ENCODE peak calls at places on chromosomes 11 and 22, in nine cellular contexts. Y is tibial artery, E is AG04450, B is astrocyte of the spinal cord, D is endothelial cell, U is CD14-positive monocyte, N is GM12865, P is adrenal gland, J is lower leg skin. T is an unnamed sample.

GRCh38 chr11:44531116-44531504 is 34.4 kb upstream of the CD82 start:
- DNase-seq in Y (no peak), E (no peak), B (no peak), D (no peak), U (no peak), N (no peak), P (no peak), J (no peak), T (no peak)

GRCh38 chr22:50192056-50192824 is 6.5 kb downstream of the TRABD start:
- DNase-seq in Y (no peak), E (no peak), B (no peak), D (no peak), U (peak; percentile 74), N (peak; percentile 66), P (no peak), J (no peak), T (no peak)

GRCh38 chr22:48710410-48710809 is 1117.3 kb downstream of the BRD1 start:
- DNase-seq in Y (peak; percentile 50), E (no peak), B (no peak), D (no peak), U (peak; percentile 40), N (no peak), P (no peak), J (no peak), T (no peak)

GRCh38 chr11:35747638-35748037 is 85.1 kb downstream of the TRIM44 start:
- DNase-seq in Y (no peak), E (no peak), B (no peak), D (no peak), U (no peak), N (no peak), P (no peak), J (no peak), T (no peak)

GRCh38 chr22:41197808-41198585 is 7.1 kb upstream of the L3MBTL2 start:
- DNase-seq in Y (no peak), E (no peak), B (no peak), D (peak; percentile 30), U (no peak), N (no peak), P (peak; percentile 56), J (no peak), T (peak; percentile 34)

GRCh38 chr22:48489551-48490512 is 1337.8 kb downstream of the BRD1 start:
- DNase-seq in Y (peak; percentile 53), E (no peak), B (peak; percentile 3), D (peak; percentile 47), U (no peak), N (no peak), P (no peak), J (peak; percentile 86), T (peak; percentile 53)

GRCh38 chr11:111945198-111945597 is 8.1 kb downstream of the DIXDC1 start:
- DNase-seq in Y (no peak), E (no peak), B (no peak), D (no peak), U (no peak), N (no peak), P (no peak), J (no peak), T (no peak)

GRCh38 chr11:71406681-71407080 is 41.5 kb downstream of the DHCR7 start:
- DNase-seq in Y (no peak), E (no peak), B (no peak), D (no peak), U (no peak), N (no peak), P (no peak), J (no peak), T (no peak)

GRCh38 chr22:49327411-49327810 is 500.3 kb downstream of the BRD1 start:
- DNase-seq in Y (no peak), E (no peak), B (no peak), D (no peak), U (no peak), N (no peak), P (no peak), J (peak; percentile 43), T (no peak)

GRCh38 chr11:25860677-25861445 is 471.1 kb upstream of the ANO3 start:
- DNase-seq in Y (no peak), E (peak; percentile 13), B (peak; percentile 38), D (no peak), U (no peak), N (no peak), P (no peak), J (no peak), T (no peak)

GRCh38 chr22:47836957-47837356 is 1074.5 kb downstream of the TBC1D22A start:
- DNase-seq in Y (no peak), E (no peak), B (no peak), D (no peak), U (no peak), N (no peak), P (no peak), J (no peak), T (no peak)

GRCh38 chr22:23219317-23219716 is 39.0 kb downstream of the BCR start:
- DNase-seq in Y (no peak), E (no peak), B (no peak), D (no peak), U (no peak), N (no peak), P (no peak), J (no peak), T (no peak)

GRCh38 chr22:39519681-39520053 is 695 bp upstream of the ATF4 start:
- DNase-seq in Y (peak; percentile 80), E (no peak), B (no peak), D (no peak), U (no peak), N (peak; percentile 60), P (peak; percentile 77), J (peak; percentile 93), T (no peak)

GRCh38 chr11:10749476-10749875 is 1.6 kb upstream of the CTR9 start:
- DNase-seq in Y (no peak), E (no peak), B (no peak), D (no peak), U (no peak), N (no peak), P (no peak), J (no peak), T (no peak)

GRCh38 chr11:10752061-10752460 is 1.0 kb downstream of the CTR9 start:
- DNase-seq in Y (no peak), E (no peak), B (no peak), D (no peak), U (no peak), N (no peak), P (no peak), J (no peak), T (no peak)

GRCh38 chr11:10752486-10752885 is 1.4 kb downstream of the CTR9 start:
- DNase-seq in Y (no peak), E (no peak), B (no peak), D (no peak), U (no peak), N (no peak), P (no peak), J (no peak), T (no peak)

GRCh38 chr11:10751581-10751940 is 515 bp downstream of the CTR9 start:
- DNase-seq in Y (no peak), E (no peak), B (no peak), D (no peak), U (no peak), N (no peak), P (no peak), J (no peak), T (no peak)

GRCh38 chr11:10750838-10751580 is at the start of gene CTR9:
- DNase-seq in Y (peak; percentile 96), E (peak; percentile 68), B (peak; percentile 95), D (peak; percentile 92), U (peak; percentile 90), N (peak; percentile 95), P (peak; percentile 95), J (peak; percentile 98), T (peak; percentile 95)
- TF ChIP-seq CTCF in Y (no peak), E (peak; percentile 29), B (peak; percentile 31), D (no peak), U (peak; percentile 37), N (peak; percentile 25), P (no peak), J (no peak), T (no peak)

GRCh38 chr11:46600162-46600561 is 6.3 kb upstream of the AMBRA1 start:
- DNase-seq in Y (no peak), E (no peak), B (no peak), D (no peak), U (no peak), N (no peak), P (no peak), J (no peak), T (no peak)
- TF ChIP-seq CTCF in Y (no peak), E (no peak), B (no peak), D (no peak), U (no peak), N (no peak), P (no peak), J (no peak), T (no peak)

GRCh38 chr11:60183595-60184201 is 815 bp upstream of the MS4A6A start:
- DNase-seq in Y (peak; percentile 68), E (no peak), B (no peak), D (no peak), U (no peak), N (no peak), P (no peak), J (no peak), T (no peak)

GRCh38 chr11:60184824-60185511 is 2.1 kb upstream of the MS4A6A start:
- DNase-seq in Y (no peak), E (no peak), B (no peak), D (no peak), U (no peak), N (no peak), P (no peak), J (no peak), T (no peak)

GRCh38 chr11:60182546-60183330 is at the start of gene MS4A6A:
- DNase-seq in Y (no peak), E (no peak), B (no peak), D (no peak), U (no peak), N (no peak), P (no peak), J (no peak), T (no peak)
- TF ChIP-seq CTCF in Y (no peak), E (no peak), B (no peak), D (no peak), U (no peak), N (no peak), P (no peak), J (no peak), T (no peak)

GRCh38 chr11:70079691-70080090 is 1.6 kb downstream of the ANO1 start:
- DNase-seq in Y (peak; percentile 61), E (no peak), B (no peak), D (no peak), U (no peak), N (no peak), P (no peak), J (no peak), T (no peak)

GRCh38 chr11:70085815-70086769 is 8.0 kb downstream of the ANO1 start:
- DNase-seq in Y (no peak), E (no peak), B (no peak), D (no peak), U (no peak), N (no peak), P (no peak), J (no peak), T (no peak)

GRCh38 chr11:70084046-70084984 is 6.2 kb downstream of the ANO1 start:
- DNase-seq in Y (no peak), E (no peak), B (no peak), D (no peak), U (no peak), N (no peak), P (no peak), J (no peak), T (no peak)

GRCh38 chr11:70080763-70081162 is 2.6 kb downstream of the ANO1 start:
- DNase-seq in Y (no peak), E (no peak), B (no peak), D (no peak), U (no peak), N (no peak), P (no peak), J (no peak), T (no peak)

GRCh38 chr11:70082829-70083228 is 4.7 kb downstream of the ANO1 start:
- DNase-seq in Y (no peak), E (no peak), B (no peak), D (peak; percentile 27), U (no peak), N (no peak), P (no peak), J (no peak), T (no peak)
- TF ChIP-seq CTCF in Y (no peak), E (peak; percentile 43), B (peak; percentile 32), D (no peak), U (no peak), N (no peak), P (no peak), J (no peak), T (peak; percentile 31)

T was measured in nephron progenitor cell.